ENCODE peak calls at places on chromosomes 11 and 22, in eight cellular contexts. One of them, this sample, is unnamed.

GRCh38 chr22:48872271-48873260 is 955.1 kb downstream of the BRD1 start:
- DNase-seq in epithelial cell of esophagus: no peak
- DNase-seq in CD8-positive, alpha-beta T cell: no peak
- DNase-seq in activated CD4-positive, alpha-beta memory T cell treated with anti-CD3 and anti-CD28 coated beads for 36 hours: no peak
- DNase-seq in GM03348: no peak
- DNase-seq in HCEC 1CT: no peak
- DNase-seq in ureter: no peak
- DNase-seq in NCI-H1092: no peak
- DNase-seq in this sample: no peak

GRCh38 chr11:64130618-64131017 is 35.3 kb downstream of the MACROD1 start:
- DNase-seq in epithelial cell of esophagus: no peak
- DNase-seq in CD8-positive, alpha-beta T cell: no peak
- DNase-seq in activated CD4-positive, alpha-beta memory T cell treated with anti-CD3 and anti-CD28 coated beads for 36 hours: no peak
- DNase-seq in GM03348: no peak
- DNase-seq in HCEC 1CT: no peak
- DNase-seq in ureter: no peak
- DNase-seq in NCI-H1092: no peak
- DNase-seq in this sample: no peak

GRCh38 chr11:80855975-80856524 is 1415.2 kb upstream of the TENM4 start:
- DNase-seq in epithelial cell of esophagus: peak
- DNase-seq in CD8-positive, alpha-beta T cell: no peak
- DNase-seq in activated CD4-positive, alpha-beta memory T cell treated with anti-CD3 and anti-CD28 coated beads for 36 hours: no peak
- DNase-seq in GM03348: peak
- DNase-seq in HCEC 1CT: peak
- DNase-seq in ureter: no peak
- DNase-seq in NCI-H1092: no peak
- DNase-seq in this sample: peak

GRCh38 chr11:34204396-34205279 is 99.2 kb downstream of the NAT10 start:
- DNase-seq in epithelial cell of esophagus: peak
- DNase-seq in CD8-positive, alpha-beta T cell: no peak
- DNase-seq in activated CD4-positive, alpha-beta memory T cell treated with anti-CD3 and anti-CD28 coated beads for 36 hours: no peak
- DNase-seq in GM03348: no peak
- DNase-seq in HCEC 1CT: peak
- DNase-seq in ureter: no peak
- DNase-seq in NCI-H1092: no peak
- DNase-seq in this sample: peak

GRCh38 chr11:73219396-73220285 is 1.6 kb downstream of the P2RY2 start:
- DNase-seq in epithelial cell of esophagus: no peak
- DNase-seq in CD8-positive, alpha-beta T cell: no peak
- DNase-seq in activated CD4-positive, alpha-beta memory T cell treated with anti-CD3 and anti-CD28 coated beads for 36 hours: no peak
- DNase-seq in GM03348: no peak
- DNase-seq in HCEC 1CT: no peak
- DNase-seq in ureter: no peak
- DNase-seq in NCI-H1092: no peak
- DNase-seq in this sample: no peak

GRCh38 chr11:119777940-119778339 is 48.9 kb upstream of the NECTIN1 start:
- DNase-seq in epithelial cell of esophagus: no peak
- DNase-seq in CD8-positive, alpha-beta T cell: no peak
- DNase-seq in activated CD4-positive, alpha-beta memory T cell treated with anti-CD3 and anti-CD28 coated beads for 36 hours: no peak
- DNase-seq in GM03348: no peak
- DNase-seq in HCEC 1CT: no peak
- DNase-seq in ureter: no peak
- DNase-seq in NCI-H1092: no peak
- DNase-seq in this sample: no peak

GRCh38 chr11:12098601-12099000 is 11.8 kb upstream of the MICAL2 start:
- DNase-seq in epithelial cell of esophagus: no peak
- DNase-seq in CD8-positive, alpha-beta T cell: no peak
- DNase-seq in activated CD4-positive, alpha-beta memory T cell treated with anti-CD3 and anti-CD28 coated beads for 36 hours: no peak
- DNase-seq in GM03348: no peak
- DNase-seq in HCEC 1CT: no peak
- DNase-seq in ureter: no peak
- DNase-seq in NCI-H1092: no peak
- DNase-seq in this sample: no peak

GRCh38 chr11:63573881-63574855 is 11.0 kb upstream of the PLAAT2 start:
- DNase-seq in epithelial cell of esophagus: no peak
- DNase-seq in CD8-positive, alpha-beta T cell: peak
- DNase-seq in activated CD4-positive, alpha-beta memory T cell treated with anti-CD3 and anti-CD28 coated beads for 36 hours: peak
- DNase-seq in GM03348: peak
- DNase-seq in HCEC 1CT: peak
- DNase-seq in ureter: peak
- DNase-seq in NCI-H1092: peak
- DNase-seq in this sample: peak

GRCh38 chr11:67504023-67504949 is 877 bp downstream of the PITPNM1 start:
- DNase-seq in epithelial cell of esophagus: peak
- DNase-seq in CD8-positive, alpha-beta T cell: no peak
- DNase-seq in activated CD4-positive, alpha-beta memory T cell treated with anti-CD3 and anti-CD28 coated beads for 36 hours: peak
- DNase-seq in GM03348: peak
- DNase-seq in HCEC 1CT: no peak
- DNase-seq in ureter: no peak
- DNase-seq in NCI-H1092: no peak
- DNase-seq in this sample: peak

GRCh38 chr22:38176170-38176741 is 5.4 kb downstream of the PLA2G6 start:
- DNase-seq in epithelial cell of esophagus: peak
- DNase-seq in CD8-positive, alpha-beta T cell: no peak
- DNase-seq in activated CD4-positive, alpha-beta memory T cell treated with anti-CD3 and anti-CD28 coated beads for 36 hours: peak
- DNase-seq in GM03348: peak
- DNase-seq in HCEC 1CT: peak
- DNase-seq in ureter: peak
- DNase-seq in NCI-H1092: no peak
- DNase-seq in this sample: peak

GRCh38 chr11:128848815-128849455 is 18.2 kb downstream of the KCNJ1 start:
- DNase-seq in epithelial cell of esophagus: peak
- DNase-seq in CD8-positive, alpha-beta T cell: peak
- DNase-seq in activated CD4-positive, alpha-beta memory T cell treated with anti-CD3 and anti-CD28 coated beads for 36 hours: peak
- DNase-seq in GM03348: peak
- DNase-seq in HCEC 1CT: no peak
- DNase-seq in ureter: no peak
- DNase-seq in NCI-H1092: peak
- DNase-seq in this sample: peak